ENCODE peak calls at places on chromosome 19, in six cellular contexts. R is GM12892, M is activated T-cell treated with anti-CD3 and anti-CD28 coated beads for 1 hour, E is EL, I is fibroblast of lung, X is tibial artery. S is an unnamed sample.

GRCh38 chr19:30064776-30065494 is 122.9 kb downstream of the URI1 start:
- DNase-seq in M (no peak), X (no peak), E (no peak), I (no peak), R (no peak), S (no peak)

GRCh38 chr19:55175117-55175867 is 4.8 kb downstream of the SYT5 start:
- DNase-seq in X (no peak), R (no peak), E (no peak), M (no peak), I (no peak), S (no peak)

GRCh38 chr19:31698352-31698751 is 349.1 kb upstream of the TSHZ3 start:
- DNase-seq in R (no peak), E (no peak), X (no peak), I (no peak), M (no peak), S (no peak)

GRCh38 chr19:44692379-44692721 is 6.6 kb upstream of the CEACAM16 start:
- DNase-seq in I (no peak), X (no peak), M (no peak), E (no peak), R (no peak), S (no peak)

GRCh38 chr19:13764821-13765394 is 586 bp downstream of the MRI1 start:
- DNase-seq in I (no peak), M (peak), R (no peak), E (no peak), X (no peak), S (no peak)

GRCh38 chr19:51108805-51109146 is 567 bp upstream of the CTU1 start:
- DNase-seq in M (no peak), X (no peak), R (no peak), I (no peak), E (no peak), S (no peak)

GRCh38 chr19:51090471-51090870 is 7.8 kb upstream of the KLK14 start:
- DNase-seq in R (no peak), E (no peak), M (no peak), X (no peak), I (no peak), S (no peak)

GRCh38 chr19:18940791-18941627 is at the start of gene HOMER3:
- DNase-seq in M (peak), E (peak), R (peak), X (peak), I (peak), S (peak)

GRCh38 chr19:10284641-10285278 is 2.0 kb upstream of the ICAM4 start:
- DNase-seq in M (no peak), X (no peak), R (no peak), E (no peak), I (no peak), S (no peak)

GRCh38 chr19:33518541-33518940 is 3.0 kb downstream of the PEPD start:
- DNase-seq in E (no peak), X (no peak), I (no peak), R (no peak), M (no peak), S (no peak)

GRCh38 chr19:36851898-36852297 is 1.2 kb downstream of the ZNF345 start:
- DNase-seq in I (no peak), E (no peak), M (no peak), R (no peak), X (no peak), S (no peak)

GRCh38 chr19:35725216-35725861 is 7.5 kb downstream of the KMT2B start:
- DNase-seq in M (no peak), R (no peak), E (no peak), X (no peak), I (no peak), S (no peak)

GRCh38 chr19:10270180-10270615 is 722 bp upstream of the ICAM1 start:
- DNase-seq in M (peak), I (no peak), E (peak), R (no peak), X (peak), S (no peak)

GRCh38 chr19:4870025-4870700 is 2.7 kb upstream of the PLIN3 start:
- DNase-seq in X (no peak), I (peak), M (no peak), R (no peak), E (peak), S (peak)

GRCh38 chr19:54172764-54173699 is at the start of gene TMC4:
- DNase-seq in I (no peak), R (no peak), X (no peak), E (peak), M (no peak), S (no peak)

GRCh38 chr19:48419158-48419920 is 25.9 kb downstream of the GRIN2D start:
- DNase-seq in I (peak), M (peak), X (peak), E (peak), R (peak), S (no peak)

S was measured in MG63.